ENCODE peak calls at places on chromosomes 12 and 14, in five cellular contexts. U is activated T-helper 17 cell treated with anti-CD3 and anti-CD28 coated beads, Interleukin-2, amount 50 U/mL, for 72 hours; F is heart left ventricle; S is activated CD8-positive, alpha-beta T cell treated with anti-CD3 and anti-CD28 coated beads for 36 hours; I is A549. L is an unnamed sample.

GRCh38 chr12:66960704-66961690 is 282.1 kb upstream of the GRIP1 start:
- ATAC-seq in F (no peak), U (no peak), I (no peak), S (no peak), L (no peak)

GRCh38 chr14:69237584-69237983 is 22.4 kb upstream of the GALNT16 start:
- ATAC-seq in U (no peak), S (no peak), F (no peak), I (no peak), L (no peak)

GRCh38 chr12:93783827-93784226 is 106.7 kb downstream of the CRADD start:
- ATAC-seq in I (no peak), U (peak; percentile 67), F (peak; percentile 20), S (peak; percentile 78), L (no peak)

GRCh38 chr14:54698501-54698900 is 131.6 kb downstream of the SAMD4A start:
- ATAC-seq in I (no peak), F (peak; percentile 23), S (no peak), U (no peak), L (peak; percentile 54)

GRCh38 chr12:57142121-57142520 is 5.3 kb downstream of the LRP1-AS start:
- ATAC-seq in F (peak; percentile 55), U (no peak), I (no peak), S (no peak), L (no peak)

GRCh38 chr12:30953946-30954766 is 27.6 kb downstream of the TSPAN11 start:
- ATAC-seq in S (no peak), F (peak; percentile 78), I (no peak), U (no peak), L (peak; percentile 37)

GRCh38 chr12:49529409-49529808 is 9.4 kb upstream of the KCNH3 start:
- ATAC-seq in I (no peak), F (no peak), U (no peak), S (no peak), L (no peak)

GRCh38 chr12:19066471-19067001 is 63.0 kb upstream of the PLEKHA5 start:
- ATAC-seq in S (no peak), I (no peak), U (no peak), F (no peak), L (no peak)

GRCh38 chr12:57459750-57460400 is at the start of gene GLI1:
- ATAC-seq in F (peak; percentile 34), U (peak; percentile 17), S (no peak), I (peak; percentile 0), L (peak; percentile 3)

GRCh38 chr14:98957211-98958047 is 314.6 kb downstream of the BCL11B start:
- ATAC-seq in U (no peak), S (no peak), I (peak; percentile 57), F (peak; percentile 86), L (no peak)

GRCh38 chr14:88170333-88170732 is 152.7 kb downstream of the KCNK10 start:
- ATAC-seq in I (no peak), U (no peak), F (no peak), S (no peak), L (no peak)

GRCh38 chr12:56709759-56710376 is 15.2 kb downstream of the NACA start:
- ATAC-seq in S (no peak), F (no peak), U (no peak), I (peak; percentile 58), L (peak; percentile 53)

GRCh38 chr14:61526405-61527312 is 168.7 kb upstream of the HIF1A start:
- ATAC-seq in I (peak; percentile 11), F (peak; percentile 70), S (no peak), U (no peak), L (peak; percentile 6)

GRCh38 chr14:72404998-72405397 is 472.8 kb downstream of the RGS6 start:
- ATAC-seq in U (no peak), F (no peak), S (no peak), I (no peak), L (no peak)

L was measured in SK-N-SH treated with all-trans-retinoic acid at 6 μM for 48 hours.